ENCODE peak calls at places on chromosomes 4 and X, in seven cellular contexts. T is activated CD4-positive, alpha-beta memory T cell treated with anti-CD3 and anti-CD28 coated beads, Interleukin-2, amount 10 ng/mL, durations not matched to agents 7 days and 5 days; X is mucosa of gallbladder; F is neural crest cell; L is NCI-H1436; J is esophagus squamous epithelium; N is NCI-H187. A is an unnamed sample.

GRCh38 chr4:38491854-38492478 is 172.0 kb upstream of the KLF3 start:
- DNase-seq in T (no peak), X (no peak), F (no peak), L (no peak), J (no peak), N (no peak), A (no peak)

GRCh38 chrX:100615015-100615414 is 21.6 kb downstream of the TSPAN6 start:
- DNase-seq in T (no peak), X (no peak), F (no peak), L (no peak), J (no peak), N (no peak), A (peak)

GRCh38 chr4:83923341-83923740 is 387.4 kb downstream of the GPAT3 start:
- DNase-seq in T (no peak), X (no peak), F (no peak), L (no peak), J (no peak), N (no peak), A (no peak)

GRCh38 chr4:4633431-4633830 is 91.6 kb upstream of the STX18 start:
- DNase-seq in T (no peak), X (no peak), F (no peak), L (no peak), J (no peak), N (no peak), A (no peak)

GRCh38 chr4:10722957-10723356 is 38.4 kb upstream of the CLNK start:
- DNase-seq in T (no peak), X (no peak), F (no peak), L (no peak), J (no peak), N (no peak), A (no peak)

GRCh38 chr4:80913381-80913780 is 117.1 kb upstream of the BMP3 start:
- DNase-seq in T (no peak), X (no peak), F (no peak), L (no peak), J (no peak), N (no peak), A (no peak)

GRCh38 chr4:1050486-1051213 is 39.2 kb downstream of the FGFRL1 start:
- DNase-seq in T (no peak), X (no peak), F (no peak), L (no peak), J (no peak), N (no peak), A (no peak)

GRCh38 chr4:137124278-137124932 is 407.9 kb downstream of the PCDH18 start:
- DNase-seq in T (no peak), X (no peak), F (no peak), L (peak), J (no peak), N (no peak), A (peak)